ENCODE peak calls at places on chromosomes 16 and 17, in five cellular contexts. Y is fibroblast of lung, E is neural progenitor cell, I is GM23338, F is IMR-90. Z is an unnamed sample.

GRCh38 chr17:9150407-9151090 is 129.2 kb downstream of the NTN1 start:
- DNase-seq in I (no peak), E (peak; percentile 83), Y (peak; percentile 36), F (peak; percentile 1), Z (no peak)

GRCh38 chr16:55568151-55568693 is 1.7 kb downstream of the CAPNS2 start:
- DNase-seq in F (no peak), E (no peak), I (no peak), Y (no peak), Z (no peak)

GRCh38 chr17:29155235-29155965 is 24.8 kb downstream of the MYO18A start:
- DNase-seq in I (no peak), F (peak; percentile 61), Y (peak; percentile 64), E (no peak), Z (no peak)

GRCh38 chr17:17304521-17304985 is 1.4 kb downstream of the NT5M start:
- DNase-seq in F (no peak), I (no peak), Y (no peak), E (no peak), Z (peak; percentile 63)

GRCh38 chr16:7976125-7976524 is 614.2 kb downstream of the TMEM114 start:
- DNase-seq in I (no peak), Y (no peak), E (no peak), F (no peak), Z (no peak)

GRCh38 chr17:32266389-32267269 is 997 bp downstream of the RHBDL3 start:
- DNase-seq in Y (no peak), E (peak; percentile 87), I (peak; percentile 81), F (no peak), Z (no peak)

GRCh38 chr17:38673714-38674012 is 1.1 kb downstream of the EPOP start:
- DNase-seq in E (peak; percentile 73), I (peak; percentile 57), Y (no peak), F (no peak), Z (no peak)

GRCh38 chr17:3906881-3907280 is 9.4 kb downstream of the P2RX1 start:
- DNase-seq in E (no peak), Y (no peak), F (no peak), I (no peak), Z (no peak)

GRCh38 chr16:84755004-84755672 is 55.3 kb downstream of the USP10 start:
- DNase-seq in Y (no peak), E (no peak), I (no peak), F (no peak), Z (no peak)

GRCh38 chr16:3822366-3823045 is 58.0 kb downstream of the CREBBP start:
- DNase-seq in F (peak; percentile 20), Y (peak; percentile 39), E (no peak), I (no peak), Z (no peak)

GRCh38 chr16:8716592-8716991 is 42.2 kb downstream of the ABAT start:
- DNase-seq in F (peak; percentile 57), E (no peak), Y (peak; percentile 43), I (no peak), Z (no peak)

GRCh38 chr16:4927661-4928060 is 9.3 kb downstream of the PPL start:
- DNase-seq in F (no peak), I (no peak), E (no peak), Y (no peak), Z (no peak)

GRCh38 chr16:85394511-85395206 is 218.5 kb upstream of the GSE1 start:
- DNase-seq in I (no peak), E (no peak), Y (no peak), F (no peak), Z (peak; percentile 60)

GRCh38 chr17:50129946-50130777 is at the start of gene SAMD14:
- DNase-seq in E (peak; percentile 62), F (peak; percentile 25), Y (peak; percentile 32), I (peak; percentile 59), Z (no peak)

GRCh38 chr17:66814570-66814969 is 20.3 kb upstream of the CACNG5 start:
- DNase-seq in Y (no peak), E (no peak), I (no peak), F (no peak), Z (no peak)

GRCh38 chr16:7513429-7513828 is 180.8 kb downstream of the RBFOX1 start:
- DNase-seq in Y (no peak), I (peak; percentile 45), F (no peak), E (no peak), Z (peak; percentile 60)

GRCh38 chr17:31581491-31581890 is 190.0 kb downstream of the RAB11FIP4 start:
- DNase-seq in E (no peak), Y (peak; percentile 57), I (no peak), F (peak; percentile 29), Z (no peak)

GRCh38 chr16:15404792-15405191 is 9.2 kb downstream of the MPV17L start:
- DNase-seq in I (no peak), E (no peak), F (no peak), Y (no peak), Z (no peak)

GRCh38 chr17:78748730-78749317 is 33.2 kb downstream of the CYTH1 start:
- DNase-seq in F (peak; percentile 24), E (no peak), I (no peak), Y (peak; percentile 57), Z (no peak)

GRCh38 chr17:731943-732787 is at the start of gene TLCD3A:
- DNase-seq in E (peak; percentile 86), Y (peak; percentile 64), I (peak; percentile 71), F (peak; percentile 55), Z (peak; percentile 80)

GRCh38 chr16:55922662-55923061 is 47.5 kb upstream of the CES5A start:
- DNase-seq in E (no peak), Y (no peak), F (no peak), I (no peak), Z (no peak)

GRCh38 chr16:53080345-53081031 is 25.7 kb downstream of the CHD9 start:
- DNase-seq in F (peak; percentile 89), Y (peak; percentile 90), I (no peak), E (no peak), Z (peak; percentile 27)

GRCh38 chr16:46859719-46860152 is 24.4 kb upstream of the GPT2 start:
- DNase-seq in Y (peak; percentile 86), F (peak; percentile 91), I (peak; percentile 22), E (no peak), Z (no peak)

GRCh38 chr17:21288581-21289017 is 4.1 kb downstream of the MAP2K3 start:
- DNase-seq in E (no peak), Y (no peak), F (no peak), I (no peak), Z (peak; percentile 79)

GRCh38 chr17:35729405-35729833 is 2.0 kb upstream of the RASL10B start:
- DNase-seq in I (peak; percentile 51), E (peak; percentile 79), F (no peak), Y (no peak), Z (no peak)

GRCh38 chr17:46811978-46812583 is 6.4 kb downstream of the WNT3 start:
- DNase-seq in F (peak; percentile 55), E (peak; percentile 26), I (no peak), Y (peak; percentile 86), Z (no peak)

GRCh38 chr17:82956146-82956725 is 116.4 kb upstream of the ZNF750 start:
- DNase-seq in F (no peak), Y (no peak), I (no peak), E (no peak), Z (no peak)

GRCh38 chr17:48630925-48631692 is 5.0 kb upstream of the HOXB9 start:
- DNase-seq in I (peak; percentile 7), F (no peak), E (no peak), Y (no peak), Z (no peak)

GRCh38 chr17:48628641-48629410 is 2.7 kb upstream of the HOXB9 start:
- DNase-seq in E (no peak), I (no peak), Y (no peak), F (no peak), Z (no peak)

GRCh38 chr17:48630009-48630924 is 4.1 kb upstream of the HOXB9 start:
- DNase-seq in E (no peak), I (no peak), Y (no peak), F (no peak), Z (no peak)

GRCh38 chr17:48627625-48628510 is 1.7 kb upstream of the HOXB9 start:
- DNase-seq in Y (no peak), E (no peak), I (no peak), F (no peak), Z (no peak)

GRCh38 chr17:48629411-48629759 is 3.2 kb upstream of the HOXB9 start:
- DNase-seq in E (no peak), I (no peak), Y (no peak), F (no peak), Z (no peak)
- H2AFZ ChIP-seq in E (no peak overlapping the region), I (no peak overlapping the region), Y (no peak overlapping the region), F (no peak overlapping the region), Z (no peak overlapping the region)

GRCh38 chr16:73610160-73610559 is 562.2 kb upstream of the ZFHX3 start:
- DNase-seq in Y (no peak), F (no peak), E (no peak), I (peak; percentile 16), Z (no peak)

GRCh38 chr16:73610605-73611177 is 562.8 kb upstream of the ZFHX3 start:
- DNase-seq in I (no peak), E (peak; percentile 15), F (no peak), Y (no peak), Z (no peak)

GRCh38 chr16:73616186-73616585 is 568.3 kb upstream of the ZFHX3 start:
- DNase-seq in I (peak; percentile 66), E (peak; percentile 43), F (no peak), Y (no peak), Z (peak; percentile 45)

GRCh38 chr16:73615256-73615655 is 567.3 kb upstream of the ZFHX3 start:
- DNase-seq in Y (no peak), I (no peak), E (no peak), F (no peak), Z (no peak)
- H3K4me3 ChIP-seq in Y (no peak overlapping the region), I (no peak overlapping the region), E (no peak overlapping the region), F (no peak overlapping the region), Z (no peak overlapping the region)

DNA sequence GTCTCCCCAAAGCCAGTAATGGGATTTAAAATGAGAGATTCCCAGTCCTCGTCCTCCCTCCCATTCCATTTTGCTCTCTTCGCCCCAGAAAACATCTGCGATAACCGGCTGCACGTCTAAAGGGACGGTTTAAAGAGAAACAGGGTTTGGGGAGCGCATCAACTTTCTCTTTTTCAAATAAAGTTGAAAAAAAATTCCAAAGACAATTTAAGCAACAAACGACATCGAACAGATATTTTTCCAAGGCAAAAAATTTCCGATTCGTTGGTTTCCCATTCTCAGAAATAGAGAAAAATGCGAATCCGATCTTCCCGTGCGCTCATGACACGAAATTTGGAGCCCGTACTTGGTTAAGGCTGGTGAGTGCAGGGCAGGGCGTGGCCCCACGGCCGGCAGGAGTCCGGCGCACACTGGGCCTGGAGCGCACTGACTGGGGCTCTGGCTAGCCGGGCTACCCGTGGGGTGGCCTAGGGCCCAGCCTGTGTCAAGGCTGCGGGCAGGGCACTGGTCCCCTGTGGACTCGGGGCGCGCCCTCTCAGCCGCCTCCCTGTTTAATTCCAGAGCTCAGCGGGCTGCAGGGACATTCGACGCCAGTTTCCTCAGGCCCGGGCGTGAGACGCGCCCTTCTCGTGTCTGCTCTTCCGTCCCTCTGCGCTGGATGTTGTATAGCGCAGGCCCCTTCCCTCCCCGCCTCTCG is 17.8 kb upstream of the ZFHX3 start:
- DNase-seq in E (peak; percentile 66), F (no peak), I (peak; percentile 68), Y (peak; percentile 7), Z (no peak)
- H2AFZ ChIP-seq in E (peak overlapping the region; percentile 44), F (no peak overlapping the region), I (peak overlapping the region; percentile 85), Y (no peak overlapping the region), Z (no peak overlapping the region)

GRCh38 chr17:8062435-8062806 is 23.6 kb downstream of the ALOX15B start:
- DNase-seq in F (peak; percentile 25), Y (peak; percentile 35), E (no peak), I (no peak), Z (no peak)
- H3K4me3 ChIP-seq in F (no peak overlapping the region), Y (no peak overlapping the region), E (peak overlapping the region; percentile 12), I (peak overlapping the region; percentile 52), Z (no peak overlapping the region)